ENCODE peak calls at places on chromosomes 11 and 22, in four cellular contexts. One of them, this sample, is unnamed.

GRCh38 chr11:62391642-62392425 is 27.0 kb upstream of the SCGB1A1 start:
- DNase-seq in mesendoderm: peak; percentile 84
- DNase-seq in endodermal cell: peak; percentile 77
- DNase-seq in IMR-90: no peak
- DNase-seq in this sample: no peak

GRCh38 chr11:111532365-111532709 is 8.2 kb upstream of the LAYN start:
- DNase-seq in mesendoderm: no peak
- DNase-seq in IMR-90: no peak
- DNase-seq in endodermal cell: no peak
- DNase-seq in this sample: no peak

GRCh38 chr11:22599458-22599857 is 26.2 kb downstream of the FANCF start:
- DNase-seq in mesendoderm: no peak
- DNase-seq in endodermal cell: no peak
- DNase-seq in IMR-90: no peak
- DNase-seq in this sample: no peak

GRCh38 chr11:8699903-8700302 is 17.3 kb downstream of the RPL27A start:
- DNase-seq in IMR-90: peak; percentile 55
- DNase-seq in endodermal cell: peak; percentile 89
- DNase-seq in mesendoderm: peak; percentile 82
- DNase-seq in this sample: no peak

GRCh38 chr11:130827697-130828377 is 88.4 kb downstream of the SNX19 start:
- DNase-seq in IMR-90: peak; percentile 82
- DNase-seq in mesendoderm: peak; percentile 96
- DNase-seq in endodermal cell: peak; percentile 95
- DNase-seq in this sample: peak; percentile 73

GRCh38 chr22:46969491-46969890 is 207.0 kb downstream of the TBC1D22A start:
- DNase-seq in endodermal cell: no peak
- DNase-seq in mesendoderm: no peak
- DNase-seq in IMR-90: no peak
- DNase-seq in this sample: no peak

GRCh38 chr11:57085604-57086003 is 96.1 kb upstream of the LRRC55 start:
- DNase-seq in mesendoderm: peak; percentile 14
- DNase-seq in endodermal cell: no peak
- DNase-seq in IMR-90: no peak
- DNase-seq in this sample: no peak

GRCh38 chr22:31544481-31545480 is 48.4 kb downstream of the SFI1 start:
- DNase-seq in endodermal cell: no peak
- DNase-seq in IMR-90: peak; percentile 16
- DNase-seq in mesendoderm: no peak
- DNase-seq in this sample: no peak

GRCh38 chr11:15698855-15699254 is 584.1 kb downstream of the INSC start:
- DNase-seq in endodermal cell: no peak
- DNase-seq in mesendoderm: no peak
- DNase-seq in IMR-90: no peak
- DNase-seq in this sample: no peak

GRCh38 chr22:36352775-36353507 is 34.8 kb downstream of the MYH9 start:
- DNase-seq in IMR-90: peak; percentile 95
- DNase-seq in endodermal cell: no peak
- DNase-seq in mesendoderm: no peak
- DNase-seq in this sample: no peak

GRCh38 chr22:36733271-36733670 is 29.7 kb upstream of the CACNG2 start:
- DNase-seq in endodermal cell: peak; percentile 10
- DNase-seq in mesendoderm: no peak
- DNase-seq in IMR-90: no peak
- DNase-seq in this sample: no peak

GRCh38 chr11:108929241-108929640 is 264.4 kb downstream of the DDX10 start:
- DNase-seq in mesendoderm: no peak
- DNase-seq in IMR-90: peak; percentile 99
- DNase-seq in endodermal cell: no peak
- DNase-seq in this sample: no peak

GRCh38 chr11:46669606-46670243 is 30.7 kb downstream of the ARHGAP1 start:
- DNase-seq in IMR-90: no peak
- DNase-seq in endodermal cell: peak; percentile 62
- DNase-seq in mesendoderm: peak; percentile 54
- DNase-seq in this sample: no peak

GRCh38 chr22:18954941-18955571 is 19.0 kb upstream of the PRODH start:
- DNase-seq in mesendoderm: no peak
- DNase-seq in endodermal cell: no peak
- DNase-seq in IMR-90: no peak
- DNase-seq in this sample: no peak

GRCh38 chr11:75341583-75341982 is 9.9 kb downstream of the ARRB1 start:
- DNase-seq in mesendoderm: no peak
- DNase-seq in IMR-90: no peak
- DNase-seq in endodermal cell: no peak
- DNase-seq in this sample: no peak

GRCh38 chr22:47251911-47252310 is 489.5 kb downstream of the TBC1D22A start:
- DNase-seq in IMR-90: no peak
- DNase-seq in mesendoderm: no peak
- DNase-seq in endodermal cell: no peak
- DNase-seq in this sample: no peak

GRCh38 chr22:19571995-19572394 is 47.8 kb upstream of the CLDN5 start:
- DNase-seq in mesendoderm: no peak
- DNase-seq in endodermal cell: no peak
- DNase-seq in IMR-90: no peak
- DNase-seq in this sample: no peak

GRCh38 chr22:49823289-49824045 is 4.2 kb downstream of the BRD1 start:
- DNase-seq in mesendoderm: no peak
- DNase-seq in endodermal cell: no peak
- DNase-seq in IMR-90: no peak
- DNase-seq in this sample: no peak

GRCh38 chr11:61732705-61733104 is 19.7 kb upstream of the MYRF start:
- DNase-seq in endodermal cell: no peak
- DNase-seq in IMR-90: peak; percentile 34
- DNase-seq in mesendoderm: no peak
- DNase-seq in this sample: no peak

GRCh38 chr11:102177974-102178631 is 67.9 kb downstream of the YAP1 start:
- DNase-seq in endodermal cell: no peak
- DNase-seq in IMR-90: peak; percentile 94
- DNase-seq in mesendoderm: peak; percentile 75
- DNase-seq in this sample: no peak

GRCh38 chr11:31805629-31806185 is 5.4 kb downstream of the PAX6 start:
- DNase-seq in endodermal cell: peak; percentile 83
- DNase-seq in mesendoderm: peak; percentile 41
- DNase-seq in IMR-90: no peak
- DNase-seq in this sample: no peak

GRCh38 chr22:30308096-30308495 is 18.6 kb downstream of the TBC1D10A start:
- DNase-seq in endodermal cell: no peak
- DNase-seq in IMR-90: no peak
- DNase-seq in mesendoderm: no peak
- DNase-seq in this sample: no peak

GRCh38 chr22:40620464-40621046 is 16.0 kb downstream of the MRTFA start:
- DNase-seq in endodermal cell: peak; percentile 6
- DNase-seq in mesendoderm: peak; percentile 79
- DNase-seq in IMR-90: peak; percentile 80
- DNase-seq in this sample: no peak

GRCh38 chr11:125393331-125393730 is 102.7 kb downstream of the FEZ1 start:
- DNase-seq in IMR-90: no peak
- DNase-seq in endodermal cell: no peak
- DNase-seq in mesendoderm: no peak
- DNase-seq in this sample: no peak

GRCh38 chr11:20790622-20791021 is 121.2 kb downstream of the NELL1 start:
- DNase-seq in endodermal cell: peak; percentile 80
- DNase-seq in IMR-90: no peak
- DNase-seq in mesendoderm: no peak
- DNase-seq in this sample: no peak

GRCh38 chr11:65918211-65919150 is at the start of gene C11orf68:
- DNase-seq in endodermal cell: no peak
- DNase-seq in IMR-90: no peak
- DNase-seq in mesendoderm: peak; percentile 69
- DNase-seq in this sample: no peak

GRCh38 chr11:1936781-1937615 is 10.1 kb upstream of the MRPL23 start:
- DNase-seq in endodermal cell: no peak
- DNase-seq in mesendoderm: no peak
- DNase-seq in IMR-90: no peak
- DNase-seq in this sample: no peak

GRCh38 chr11:120384476-120384875 is 48.3 kb downstream of the ARHGEF12 start:
- DNase-seq in mesendoderm: peak; percentile 38
- DNase-seq in endodermal cell: no peak
- DNase-seq in IMR-90: no peak
- DNase-seq in this sample: no peak

GRCh38 chr11:123493393-123494063 is 63.5 kb downstream of the GRAMD1B start:
- DNase-seq in IMR-90: no peak
- DNase-seq in mesendoderm: peak; percentile 76
- DNase-seq in endodermal cell: peak; percentile 64
- DNase-seq in this sample: no peak

GRCh38 chr22:36937319-36938027 is 24.0 kb downstream of the CSF2RB start:
- DNase-seq in endodermal cell: no peak
- DNase-seq in mesendoderm: no peak
- DNase-seq in IMR-90: no peak
- DNase-seq in this sample: no peak

DNA sequence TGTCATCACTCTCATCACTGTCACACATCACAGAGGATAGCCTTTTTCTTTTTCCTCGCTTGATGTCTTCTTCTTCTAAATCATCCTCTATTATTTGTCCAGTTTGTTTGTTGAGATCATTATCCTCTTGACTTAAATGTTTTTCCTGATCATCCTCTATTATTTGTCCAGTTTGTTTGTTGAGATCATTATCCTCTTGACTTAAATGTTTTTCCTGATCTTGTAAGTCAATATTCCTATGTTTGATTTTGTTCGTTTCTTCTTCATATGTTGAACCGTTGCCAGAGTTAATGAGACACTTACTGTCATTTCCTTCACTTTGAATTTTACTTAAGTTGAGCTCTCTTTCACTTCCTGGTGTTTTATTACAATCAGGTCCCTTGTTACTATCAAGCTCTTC is 5.6 kb downstream of the CCDC82 start:
- DNase-seq in endodermal cell: no peak
- DNase-seq in mesendoderm: no peak
- DNase-seq in IMR-90: no peak
- DNase-seq in this sample: no peak
- H3K9ac ChIP-seq in endodermal cell: no peak overlapping the region
- H3K9ac ChIP-seq in mesendoderm: no peak overlapping the region
- H3K9ac ChIP-seq in IMR-90: no peak overlapping the region
- H3K9ac ChIP-seq in this sample: no peak overlapping the region

GRCh38 chr22:24686280-24686679 is 83.3 kb downstream of the GGT1 start:
- DNase-seq in mesendoderm: no peak
- DNase-seq in endodermal cell: no peak
- DNase-seq in IMR-90: no peak
- DNase-seq in this sample: no peak
- H3K9ac ChIP-seq in mesendoderm: no peak overlapping the region
- H3K9ac ChIP-seq in endodermal cell: no peak overlapping the region
- H3K9ac ChIP-seq in IMR-90: no peak overlapping the region
- H3K9ac ChIP-seq in this sample: no peak overlapping the region

GRCh38 chr22:45497268-45497667 is 5.4 kb upstream of the FBLN1 start:
- DNase-seq in endodermal cell: no peak
- DNase-seq in mesendoderm: no peak
- DNase-seq in IMR-90: peak; percentile 18
- DNase-seq in this sample: no peak
- H3K9ac ChIP-seq in endodermal cell: no peak overlapping the region
- H3K9ac ChIP-seq in mesendoderm: no peak overlapping the region
- H3K9ac ChIP-seq in IMR-90: peak overlapping the region; percentile 26
- H3K9ac ChIP-seq in this sample: no peak overlapping the region

GRCh38 chr11:133951484-133952198 is 5.1 kb downstream of the IGSF9B start:
- DNase-seq in mesendoderm: peak; percentile 72
- DNase-seq in endodermal cell: peak; percentile 82
- DNase-seq in IMR-90: peak; percentile 4
- DNase-seq in this sample: no peak
- H3K9ac ChIP-seq in mesendoderm: peak overlapping the region; percentile 75
- H3K9ac ChIP-seq in endodermal cell: no peak overlapping the region
- H3K9ac ChIP-seq in IMR-90: no peak overlapping the region
- H3K9ac ChIP-seq in this sample: peak overlapping the region; percentile 74

This sample was measured in NT2/D1.